ENCODE peak calls at places on chromosomes 12 and 14, in six cellular contexts. One of them, this sample, is unnamed.

GRCh38 chr12:80681287-80681686 is 26.1 kb upstream of the MYF6 start:
- DNase-seq in uterus: no peak
- DNase-seq in NCI-H1092: no peak
- DNase-seq in NK-92 treated with Interleukin-12 subunit alpha and Interleukin-12 subunit beta, amount 100 ng/mL, for 24 hours: no peak
- DNase-seq in heart right ventricle: no peak
- DNase-seq in activated CD4-positive, CD25-positive, alpha-beta regulatory T cell treated with anti-CD3 and anti-CD28 coated beads, Interleukin-2, amount 50 U/mL, for 16 hours: no peak
- DNase-seq in this sample: no peak

GRCh38 chr14:61503167-61503801 is 181.9 kb downstream of the PRKCH start:
- DNase-seq in uterus: no peak
- DNase-seq in NCI-H1092: no peak
- DNase-seq in NK-92 treated with Interleukin-12 subunit alpha and Interleukin-12 subunit beta, amount 100 ng/mL, for 24 hours: no peak
- DNase-seq in heart right ventricle: no peak
- DNase-seq in activated CD4-positive, CD25-positive, alpha-beta regulatory T cell treated with anti-CD3 and anti-CD28 coated beads, Interleukin-2, amount 50 U/mL, for 16 hours: peak
- DNase-seq in this sample: no peak

GRCh38 chr14:104870368-104871144 is 5.5 kb downstream of the CEP170B start:
- DNase-seq in uterus: peak
- DNase-seq in NCI-H1092: no peak
- DNase-seq in NK-92 treated with Interleukin-12 subunit alpha and Interleukin-12 subunit beta, amount 100 ng/mL, for 24 hours: no peak
- DNase-seq in heart right ventricle: peak
- DNase-seq in activated CD4-positive, CD25-positive, alpha-beta regulatory T cell treated with anti-CD3 and anti-CD28 coated beads, Interleukin-2, amount 50 U/mL, for 16 hours: no peak
- DNase-seq in this sample: peak

GRCh38 chr12:69685810-69686209 is 13.3 kb downstream of the BEST3 start:
- DNase-seq in uterus: no peak
- DNase-seq in NCI-H1092: no peak
- DNase-seq in NK-92 treated with Interleukin-12 subunit alpha and Interleukin-12 subunit beta, amount 100 ng/mL, for 24 hours: no peak
- DNase-seq in heart right ventricle: no peak
- DNase-seq in activated CD4-positive, CD25-positive, alpha-beta regulatory T cell treated with anti-CD3 and anti-CD28 coated beads, Interleukin-2, amount 50 U/mL, for 16 hours: no peak
- DNase-seq in this sample: no peak

GRCh38 chr12:70663838-70664237 is 26.6 kb upstream of the PTPRB start:
- DNase-seq in uterus: no peak
- DNase-seq in NCI-H1092: no peak
- DNase-seq in NK-92 treated with Interleukin-12 subunit alpha and Interleukin-12 subunit beta, amount 100 ng/mL, for 24 hours: no peak
- DNase-seq in heart right ventricle: no peak
- DNase-seq in activated CD4-positive, CD25-positive, alpha-beta regulatory T cell treated with anti-CD3 and anti-CD28 coated beads, Interleukin-2, amount 50 U/mL, for 16 hours: no peak
- DNase-seq in this sample: no peak

GRCh38 chr12:62799126-62799736 is 135.7 kb downstream of the PPM1H start:
- DNase-seq in uterus: peak
- DNase-seq in NCI-H1092: peak
- DNase-seq in NK-92 treated with Interleukin-12 subunit alpha and Interleukin-12 subunit beta, amount 100 ng/mL, for 24 hours: peak
- DNase-seq in heart right ventricle: no peak
- DNase-seq in activated CD4-positive, CD25-positive, alpha-beta regulatory T cell treated with anti-CD3 and anti-CD28 coated beads, Interleukin-2, amount 50 U/mL, for 16 hours: peak
- DNase-seq in this sample: no peak

GRCh38 chr12:125013816-125014442 is 20.5 kb downstream of the BRI3BP start:
- DNase-seq in uterus: no peak
- DNase-seq in NCI-H1092: no peak
- DNase-seq in NK-92 treated with Interleukin-12 subunit alpha and Interleukin-12 subunit beta, amount 100 ng/mL, for 24 hours: no peak
- DNase-seq in heart right ventricle: no peak
- DNase-seq in activated CD4-positive, CD25-positive, alpha-beta regulatory T cell treated with anti-CD3 and anti-CD28 coated beads, Interleukin-2, amount 50 U/mL, for 16 hours: no peak
- DNase-seq in this sample: no peak

GRCh38 chr12:53173085-53173715 is 7.3 kb upstream of the ZNF740 start:
- DNase-seq in uterus: peak
- DNase-seq in NCI-H1092: no peak
- DNase-seq in NK-92 treated with Interleukin-12 subunit alpha and Interleukin-12 subunit beta, amount 100 ng/mL, for 24 hours: no peak
- DNase-seq in heart right ventricle: no peak
- DNase-seq in activated CD4-positive, CD25-positive, alpha-beta regulatory T cell treated with anti-CD3 and anti-CD28 coated beads, Interleukin-2, amount 50 U/mL, for 16 hours: no peak
- DNase-seq in this sample: no peak

GRCh38 chr12:111033281-111034147 is 113.1 kb upstream of the MYL2 start:
- DNase-seq in uterus: no peak
- DNase-seq in NCI-H1092: no peak
- DNase-seq in NK-92 treated with Interleukin-12 subunit alpha and Interleukin-12 subunit beta, amount 100 ng/mL, for 24 hours: no peak
- DNase-seq in heart right ventricle: no peak
- DNase-seq in activated CD4-positive, CD25-positive, alpha-beta regulatory T cell treated with anti-CD3 and anti-CD28 coated beads, Interleukin-2, amount 50 U/mL, for 16 hours: no peak
- DNase-seq in this sample: no peak

GRCh38 chr12:3225154-3225795 is 148.1 kb downstream of the TSPAN9 start:
- DNase-seq in uterus: no peak
- DNase-seq in NCI-H1092: no peak
- DNase-seq in NK-92 treated with Interleukin-12 subunit alpha and Interleukin-12 subunit beta, amount 100 ng/mL, for 24 hours: no peak
- DNase-seq in heart right ventricle: no peak
- DNase-seq in activated CD4-positive, CD25-positive, alpha-beta regulatory T cell treated with anti-CD3 and anti-CD28 coated beads, Interleukin-2, amount 50 U/mL, for 16 hours: no peak
- DNase-seq in this sample: peak

GRCh38 chr12:54246011-54246641 is 33.8 kb downstream of the CBX5 start:
- DNase-seq in uterus: no peak
- DNase-seq in NCI-H1092: no peak
- DNase-seq in NK-92 treated with Interleukin-12 subunit alpha and Interleukin-12 subunit beta, amount 100 ng/mL, for 24 hours: no peak
- DNase-seq in heart right ventricle: no peak
- DNase-seq in activated CD4-positive, CD25-positive, alpha-beta regulatory T cell treated with anti-CD3 and anti-CD28 coated beads, Interleukin-2, amount 50 U/mL, for 16 hours: no peak
- DNase-seq in this sample: no peak

GRCh38 chr14:60590907-60591510 is 58.3 kb downstream of the SIX1 start:
- DNase-seq in uterus: no peak
- DNase-seq in NCI-H1092: no peak
- DNase-seq in NK-92 treated with Interleukin-12 subunit alpha and Interleukin-12 subunit beta, amount 100 ng/mL, for 24 hours: no peak
- DNase-seq in heart right ventricle: no peak
- DNase-seq in activated CD4-positive, CD25-positive, alpha-beta regulatory T cell treated with anti-CD3 and anti-CD28 coated beads, Interleukin-2, amount 50 U/mL, for 16 hours: no peak
- DNase-seq in this sample: no peak

GRCh38 chr14:61140271-61140670 is 140.9 kb downstream of the TMEM30B start:
- DNase-seq in uterus: no peak
- DNase-seq in NCI-H1092: no peak
- DNase-seq in NK-92 treated with Interleukin-12 subunit alpha and Interleukin-12 subunit beta, amount 100 ng/mL, for 24 hours: no peak
- DNase-seq in heart right ventricle: no peak
- DNase-seq in activated CD4-positive, CD25-positive, alpha-beta regulatory T cell treated with anti-CD3 and anti-CD28 coated beads, Interleukin-2, amount 50 U/mL, for 16 hours: no peak
- DNase-seq in this sample: no peak

GRCh38 chr12:52631676-52632459 is 13.5 kb upstream of the KRT73 start:
- DNase-seq in uterus: no peak
- DNase-seq in NCI-H1092: no peak
- DNase-seq in NK-92 treated with Interleukin-12 subunit alpha and Interleukin-12 subunit beta, amount 100 ng/mL, for 24 hours: no peak
- DNase-seq in heart right ventricle: no peak
- DNase-seq in activated CD4-positive, CD25-positive, alpha-beta regulatory T cell treated with anti-CD3 and anti-CD28 coated beads, Interleukin-2, amount 50 U/mL, for 16 hours: no peak
- DNase-seq in this sample: no peak

GRCh38 chr12:57766464-57767311 is at the start of gene CYP27B1:
- DNase-seq in uterus: no peak
- DNase-seq in NCI-H1092: no peak
- DNase-seq in NK-92 treated with Interleukin-12 subunit alpha and Interleukin-12 subunit beta, amount 100 ng/mL, for 24 hours: no peak
- DNase-seq in heart right ventricle: no peak
- DNase-seq in activated CD4-positive, CD25-positive, alpha-beta regulatory T cell treated with anti-CD3 and anti-CD28 coated beads, Interleukin-2, amount 50 U/mL, for 16 hours: no peak
- DNase-seq in this sample: peak

GRCh38 chr12:27449011-27449410 is 2.5 kb downstream of the SMCO2 start:
- DNase-seq in uterus: no peak
- DNase-seq in NCI-H1092: no peak
- DNase-seq in NK-92 treated with Interleukin-12 subunit alpha and Interleukin-12 subunit beta, amount 100 ng/mL, for 24 hours: no peak
- DNase-seq in heart right ventricle: no peak
- DNase-seq in activated CD4-positive, CD25-positive, alpha-beta regulatory T cell treated with anti-CD3 and anti-CD28 coated beads, Interleukin-2, amount 50 U/mL, for 16 hours: no peak
- DNase-seq in this sample: no peak

GRCh38 chr14:104593241-104593701 is 11.3 kb downstream of the TMEM179 start:
- DNase-seq in uterus: no peak
- DNase-seq in NCI-H1092: no peak
- DNase-seq in NK-92 treated with Interleukin-12 subunit alpha and Interleukin-12 subunit beta, amount 100 ng/mL, for 24 hours: no peak
- DNase-seq in heart right ventricle: peak
- DNase-seq in activated CD4-positive, CD25-positive, alpha-beta regulatory T cell treated with anti-CD3 and anti-CD28 coated beads, Interleukin-2, amount 50 U/mL, for 16 hours: no peak
- DNase-seq in this sample: peak

GRCh38 chr12:48924617-48925217 is 575 bp downstream of the FKBP11 start:
- DNase-seq in uterus: peak
- DNase-seq in NCI-H1092: peak
- DNase-seq in NK-92 treated with Interleukin-12 subunit alpha and Interleukin-12 subunit beta, amount 100 ng/mL, for 24 hours: peak
- DNase-seq in heart right ventricle: peak
- DNase-seq in activated CD4-positive, CD25-positive, alpha-beta regulatory T cell treated with anti-CD3 and anti-CD28 coated beads, Interleukin-2, amount 50 U/mL, for 16 hours: peak
- DNase-seq in this sample: peak

GRCh38 chr12:132106921-132107320 is 37.2 kb downstream of the DDX51 start:
- DNase-seq in uterus: no peak
- DNase-seq in NCI-H1092: no peak
- DNase-seq in NK-92 treated with Interleukin-12 subunit alpha and Interleukin-12 subunit beta, amount 100 ng/mL, for 24 hours: no peak
- DNase-seq in heart right ventricle: no peak
- DNase-seq in activated CD4-positive, CD25-positive, alpha-beta regulatory T cell treated with anti-CD3 and anti-CD28 coated beads, Interleukin-2, amount 50 U/mL, for 16 hours: no peak
- DNase-seq in this sample: no peak

GRCh38 chr14:60313093-60313492 is 64.1 kb downstream of the PPM1A start:
- DNase-seq in uterus: no peak
- DNase-seq in NCI-H1092: no peak
- DNase-seq in NK-92 treated with Interleukin-12 subunit alpha and Interleukin-12 subunit beta, amount 100 ng/mL, for 24 hours: no peak
- DNase-seq in heart right ventricle: no peak
- DNase-seq in activated CD4-positive, CD25-positive, alpha-beta regulatory T cell treated with anti-CD3 and anti-CD28 coated beads, Interleukin-2, amount 50 U/mL, for 16 hours: no peak
- DNase-seq in this sample: no peak

GRCh38 chr12:52618866-52619265 is 507 bp upstream of the KRT73 start:
- DNase-seq in uterus: no peak
- DNase-seq in NCI-H1092: no peak
- DNase-seq in NK-92 treated with Interleukin-12 subunit alpha and Interleukin-12 subunit beta, amount 100 ng/mL, for 24 hours: no peak
- DNase-seq in heart right ventricle: no peak
- DNase-seq in activated CD4-positive, CD25-positive, alpha-beta regulatory T cell treated with anti-CD3 and anti-CD28 coated beads, Interleukin-2, amount 50 U/mL, for 16 hours: no peak
- DNase-seq in this sample: no peak

GRCh38 chr12:92614502-92614901 is 88.3 kb upstream of the PLEKHG7 start:
- DNase-seq in uterus: no peak
- DNase-seq in NCI-H1092: no peak
- DNase-seq in NK-92 treated with Interleukin-12 subunit alpha and Interleukin-12 subunit beta, amount 100 ng/mL, for 24 hours: no peak
- DNase-seq in heart right ventricle: no peak
- DNase-seq in activated CD4-positive, CD25-positive, alpha-beta regulatory T cell treated with anti-CD3 and anti-CD28 coated beads, Interleukin-2, amount 50 U/mL, for 16 hours: no peak
- DNase-seq in this sample: no peak

GRCh38 chr12:48903363-48903981 is 21.8 kb downstream of the FKBP11 start:
- DNase-seq in uterus: no peak
- DNase-seq in NCI-H1092: no peak
- DNase-seq in NK-92 treated with Interleukin-12 subunit alpha and Interleukin-12 subunit beta, amount 100 ng/mL, for 24 hours: no peak
- DNase-seq in heart right ventricle: no peak
- DNase-seq in activated CD4-positive, CD25-positive, alpha-beta regulatory T cell treated with anti-CD3 and anti-CD28 coated beads, Interleukin-2, amount 50 U/mL, for 16 hours: no peak
- DNase-seq in this sample: no peak

GRCh38 chr14:72513994-72514659 is 379.8 kb downstream of the DPF3 start:
- DNase-seq in uterus: no peak
- DNase-seq in NCI-H1092: no peak
- DNase-seq in NK-92 treated with Interleukin-12 subunit alpha and Interleukin-12 subunit beta, amount 100 ng/mL, for 24 hours: no peak
- DNase-seq in heart right ventricle: no peak
- DNase-seq in activated CD4-positive, CD25-positive, alpha-beta regulatory T cell treated with anti-CD3 and anti-CD28 coated beads, Interleukin-2, amount 50 U/mL, for 16 hours: no peak
- DNase-seq in this sample: no peak

GRCh38 chr14:23174266-23174665 is 9.2 kb downstream of the SLC7A8 start:
- DNase-seq in uterus: no peak
- DNase-seq in NCI-H1092: no peak
- DNase-seq in NK-92 treated with Interleukin-12 subunit alpha and Interleukin-12 subunit beta, amount 100 ng/mL, for 24 hours: peak
- DNase-seq in heart right ventricle: no peak
- DNase-seq in activated CD4-positive, CD25-positive, alpha-beta regulatory T cell treated with anti-CD3 and anti-CD28 coated beads, Interleukin-2, amount 50 U/mL, for 16 hours: no peak
- DNase-seq in this sample: no peak

GRCh38 chr14:90757452-90757851 is 58.8 kb downstream of the TTC7B start:
- DNase-seq in uterus: no peak
- DNase-seq in NCI-H1092: no peak
- DNase-seq in NK-92 treated with Interleukin-12 subunit alpha and Interleukin-12 subunit beta, amount 100 ng/mL, for 24 hours: no peak
- DNase-seq in heart right ventricle: no peak
- DNase-seq in activated CD4-positive, CD25-positive, alpha-beta regulatory T cell treated with anti-CD3 and anti-CD28 coated beads, Interleukin-2, amount 50 U/mL, for 16 hours: no peak
- DNase-seq in this sample: no peak

GRCh38 chr14:104845834-104846441 is 19.1 kb upstream of the CEP170B start:
- DNase-seq in uterus: no peak
- DNase-seq in NCI-H1092: no peak
- DNase-seq in NK-92 treated with Interleukin-12 subunit alpha and Interleukin-12 subunit beta, amount 100 ng/mL, for 24 hours: no peak
- DNase-seq in heart right ventricle: no peak
- DNase-seq in activated CD4-positive, CD25-positive, alpha-beta regulatory T cell treated with anti-CD3 and anti-CD28 coated beads, Interleukin-2, amount 50 U/mL, for 16 hours: no peak
- DNase-seq in this sample: no peak

GRCh38 chr12:100539209-100539608 is 34.3 kb upstream of the GAS2L3 start:
- DNase-seq in uterus: no peak
- DNase-seq in NCI-H1092: no peak
- DNase-seq in NK-92 treated with Interleukin-12 subunit alpha and Interleukin-12 subunit beta, amount 100 ng/mL, for 24 hours: no peak
- DNase-seq in heart right ventricle: no peak
- DNase-seq in activated CD4-positive, CD25-positive, alpha-beta regulatory T cell treated with anti-CD3 and anti-CD28 coated beads, Interleukin-2, amount 50 U/mL, for 16 hours: no peak
- DNase-seq in this sample: no peak

GRCh38 chr14:38791862-38792261 is 311.2 kb downstream of the SEC23A start:
- DNase-seq in uterus: no peak
- DNase-seq in NCI-H1092: no peak
- DNase-seq in NK-92 treated with Interleukin-12 subunit alpha and Interleukin-12 subunit beta, amount 100 ng/mL, for 24 hours: no peak
- DNase-seq in heart right ventricle: no peak
- DNase-seq in activated CD4-positive, CD25-positive, alpha-beta regulatory T cell treated with anti-CD3 and anti-CD28 coated beads, Interleukin-2, amount 50 U/mL, for 16 hours: no peak
- DNase-seq in this sample: no peak

GRCh38 chr12:50195832-50196231 is 28.7 kb upstream of the CERS5 start:
- DNase-seq in uterus: no peak
- DNase-seq in NCI-H1092: peak
- DNase-seq in NK-92 treated with Interleukin-12 subunit alpha and Interleukin-12 subunit beta, amount 100 ng/mL, for 24 hours: no peak
- DNase-seq in heart right ventricle: no peak
- DNase-seq in activated CD4-positive, CD25-positive, alpha-beta regulatory T cell treated with anti-CD3 and anti-CD28 coated beads, Interleukin-2, amount 50 U/mL, for 16 hours: no peak
- DNase-seq in this sample: no peak

GRCh38 chr12:47651368-47652254 is 54.2 kb downstream of the RPAP3 start:
- DNase-seq in uterus: peak
- DNase-seq in NCI-H1092: peak
- DNase-seq in NK-92 treated with Interleukin-12 subunit alpha and Interleukin-12 subunit beta, amount 100 ng/mL, for 24 hours: peak
- DNase-seq in heart right ventricle: peak
- DNase-seq in activated CD4-positive, CD25-positive, alpha-beta regulatory T cell treated with anti-CD3 and anti-CD28 coated beads, Interleukin-2, amount 50 U/mL, for 16 hours: no peak
- DNase-seq in this sample: peak

GRCh38 chr12:115752151-115752550 is 525.3 kb downstream of the MED13L start:
- DNase-seq in uterus: no peak
- DNase-seq in NCI-H1092: no peak
- DNase-seq in NK-92 treated with Interleukin-12 subunit alpha and Interleukin-12 subunit beta, amount 100 ng/mL, for 24 hours: no peak
- DNase-seq in heart right ventricle: no peak
- DNase-seq in activated CD4-positive, CD25-positive, alpha-beta regulatory T cell treated with anti-CD3 and anti-CD28 coated beads, Interleukin-2, amount 50 U/mL, for 16 hours: no peak
- DNase-seq in this sample: no peak

GRCh38 chr12:109277899-109278762 is 31.0 kb downstream of the FOXN4 start:
- DNase-seq in uterus: peak
- DNase-seq in NCI-H1092: no peak
- DNase-seq in NK-92 treated with Interleukin-12 subunit alpha and Interleukin-12 subunit beta, amount 100 ng/mL, for 24 hours: no peak
- DNase-seq in heart right ventricle: no peak
- DNase-seq in activated CD4-positive, CD25-positive, alpha-beta regulatory T cell treated with anti-CD3 and anti-CD28 coated beads, Interleukin-2, amount 50 U/mL, for 16 hours: no peak
- DNase-seq in this sample: no peak

GRCh38 chr12:85698937-85699336 is 137.3 kb downstream of the RASSF9 start:
- DNase-seq in uterus: no peak
- DNase-seq in NCI-H1092: no peak
- DNase-seq in NK-92 treated with Interleukin-12 subunit alpha and Interleukin-12 subunit beta, amount 100 ng/mL, for 24 hours: no peak
- DNase-seq in heart right ventricle: no peak
- DNase-seq in activated CD4-positive, CD25-positive, alpha-beta regulatory T cell treated with anti-CD3 and anti-CD28 coated beads, Interleukin-2, amount 50 U/mL, for 16 hours: no peak
- DNase-seq in this sample: no peak

This sample was measured in left ventricle myocardium superior.